ENCODE peak calls at places on chromosomes 13 and 19, in four cellular contexts. G, A, K and H are unnamed samples.

GRCh38 chr13:57601536-57601935 is 30.0 kb upstream of the PCDH17 start:
- DNase-seq in G (no peak), A (no peak), K (no peak), H (no peak)

GRCh38 chr19:734716-735115 is 16.2 kb upstream of the MISP start:
- DNase-seq in G (no peak), A (no peak), K (no peak), H (peak)

GRCh38 chr13:50494110-50494509 is 349.4 kb downstream of the DLEU7 start:
- DNase-seq in G (no peak), A (no peak), K (no peak), H (no peak)

GRCh38 chr19:53908933-53909415 is at the start of gene CACNG7:
- DNase-seq in G (no peak), A (no peak), K (no peak), H (no peak)

GRCh38 chr13:34412295-34412694 is 529.8 kb upstream of the NBEA start:
- DNase-seq in G (no peak), A (no peak), K (no peak), H (no peak)

GRCh38 chr13:113138792-113139551 is 16.4 kb downstream of the F10 start:
- DNase-seq in G (no peak), A (no peak), K (no peak), H (no peak)

GRCh38 chr19:1232652-1233360 is 5.0 kb downstream of the CBARP start:
- DNase-seq in G (no peak), A (no peak), K (no peak), H (peak)

GRCh38 chr19:11420429-11420893 is 1.3 kb upstream of the RGL3 start:
- DNase-seq in G (no peak), A (peak), K (no peak), H (no peak)

GRCh38 chr13:46684287-46685001 is 112.5 kb downstream of the ESD start:
- DNase-seq in G (no peak), A (no peak), K (no peak), H (peak)

GRCh38 chr13:109786457-109787134 is at the start of gene IRS2:
- DNase-seq in G (peak), A (peak), K (peak), H (peak)

GRCh38 chr13:59771272-59771671 is 392.5 kb downstream of the DIAPH3 start:
- DNase-seq in G (no peak), A (no peak), K (no peak), H (no peak)

GRCh38 chr13:82165396-82166174 is 1716.7 kb downstream of the SLITRK1 start:
- DNase-seq in G (no peak), A (no peak), K (no peak), H (no peak)

GRCh38 chr19:42216653-42217521 is 590 bp downstream of the DEDD2 start:
- DNase-seq in G (peak), A (peak), K (no peak), H (peak)

GRCh38 chr13:95368998-95369397 is 67.7 kb upstream of the ABCC4 start:
- DNase-seq in G (no peak), A (no peak), K (no peak), H (no peak)

GRCh38 chr13:45705936-45706335 is 3.8 kb downstream of the CBY2 start:
- DNase-seq in G (no peak), A (no peak), K (no peak), H (no peak)

GRCh38 chr13:40394304-40394983 is 272.0 kb downstream of the FOXO1 start:
- DNase-seq in G (no peak), A (no peak), K (no peak), H (peak)

GRCh38 chr13:99228737-99229691 is 28.4 kb downstream of the UBAC2 start:
- DNase-seq in G (no peak), A (no peak), K (no peak), H (peak)

GRCh38 chr13:30735025-30735967 is at the start of gene ALOX5AP:
- DNase-seq in G (peak), A (peak), K (no peak), H (no peak)

GRCh38 chr19:18437481-18438330 is at the start of gene ISYNA1:
- DNase-seq in G (peak), A (peak), K (no peak), H (peak)

GRCh38 chr13:36814465-36814864 is 4.6 kb upstream of the RFXAP start:
- DNase-seq in G (no peak), A (no peak), K (no peak), H (no peak)

GRCh38 chr19:8251025-8251472 is 41.9 kb downstream of the CERS4 start:
- DNase-seq in G (no peak), A (no peak), K (no peak), H (no peak)

GRCh38 chr19:7849631-7850428 is 19.8 kb downstream of the EVI5L start:
- DNase-seq in G (no peak), A (no peak), K (no peak), H (peak)

GRCh38 chr13:86757236-86757978 is 913.8 kb upstream of the SLITRK5 start:
- DNase-seq in G (no peak), A (no peak), K (no peak), H (no peak)

GRCh38 chr19:4034048-4035017 is 26.8 kb downstream of the PIAS4 start:
- DNase-seq in G (no peak), A (no peak), K (no peak), H (no peak)

GRCh38 chr13:46743191-46743590 is 53.8 kb downstream of the ESD start:
- DNase-seq in G (no peak), A (no peak), K (no peak), H (peak)

GRCh38 chr13:42380420-42381164 is 108.6 kb downstream of the AKAP11 start:
- DNase-seq in G (no peak), A (peak), K (no peak), H (no peak)